ENCODE peak calls at places on chromosomes 3 and 15, in six cellular contexts. U is fibroblast of villous mesenchyme, R is GM06990, X is AG04449, D is cardiac fibroblast, O is coronary artery. Y is an unnamed sample.

GRCh38 chr3:197393711-197394110 is 95.3 kb upstream of the DLG1 start:
- DNase-seq in U (no peak), R (peak; percentile 47), X (no peak), D (no peak), O (no peak), Y (no peak)

GRCh38 chr3:14921034-14921616 is 26.3 kb upstream of the NR2C2 start:
- DNase-seq in U (peak; percentile 85), R (peak; percentile 67), X (peak; percentile 42), D (peak; percentile 94), O (peak; percentile 92), Y (peak; percentile 91)

GRCh38 chr3:194688207-194688711 is 2.6 kb downstream of the FAM43A start:
- DNase-seq in U (peak; percentile 59), R (no peak), X (no peak), D (peak; percentile 54), O (no peak), Y (no peak)

GRCh38 chr3:187667526-187667925 is 2.7 kb downstream of the SST start:
- DNase-seq in U (no peak), R (no peak), X (no peak), D (no peak), O (no peak), Y (no peak)

GRCh38 chr15:76398702-76399101 is 62.1 kb downstream of the ISL2 start:
- DNase-seq in U (no peak), R (no peak), X (no peak), D (no peak), O (no peak), Y (no peak)

GRCh38 chr3:171159024-171159821 is 132.7 kb upstream of the SLC2A2 start:
- DNase-seq in U (no peak), R (no peak), X (no peak), D (no peak), O (no peak), Y (no peak)

GRCh38 chr3:169362261-169362660 is 301.3 kb downstream of the MECOM start:
- DNase-seq in U (peak; percentile 5), R (no peak), X (no peak), D (peak; percentile 46), O (no peak), Y (peak; percentile 33)

GRCh38 chr3:48187579-48188265 is 495 bp downstream of the CDC25A start:
- DNase-seq in U (peak; percentile 5), R (no peak), X (no peak), D (peak; percentile 4), O (no peak), Y (no peak)

GRCh38 chr3:173096994-173097785 is 43.8 kb downstream of the SPATA16 start:
- DNase-seq in U (no peak), R (no peak), X (no peak), D (peak; percentile 3), O (no peak), Y (no peak)

GRCh38 chr15:66701422-66702034 is 508 bp upstream of the SMAD6 start:
- DNase-seq in U (no peak), R (peak; percentile 66), X (no peak), D (no peak), O (no peak), Y (no peak)

GRCh38 chr3:67653425-67654098 is 850 bp downstream of the SUCLG2 start:
- DNase-seq in U (peak; percentile 44), R (peak; percentile 37), X (no peak), D (no peak), O (no peak), Y (no peak)

GRCh38 chr15:22895465-22896190 is 57.2 kb downstream of the NIPA2 start:
- DNase-seq in U (peak; percentile 54), R (no peak), X (no peak), D (no peak), O (no peak), Y (no peak)

GRCh38 chr3:14885307-14885706 is 62.1 kb upstream of the NR2C2 start:
- DNase-seq in U (no peak), R (no peak), X (no peak), D (no peak), O (no peak), Y (no peak)

GRCh38 chr3:29170894-29171582 is 109.8 kb upstream of the RBMS3 start:
- DNase-seq in U (peak; percentile 66), R (no peak), X (no peak), D (peak; percentile 56), O (no peak), Y (no peak)

GRCh38 chr15:72110355-72110754 is 7.6 kb downstream of the MYO9A start:
- DNase-seq in U (no peak), R (no peak), X (no peak), D (no peak), O (no peak), Y (no peak)

GRCh38 chr3:50323092-50323600 is 601 bp upstream of the HYAL2 start:
- DNase-seq in U (no peak), R (no peak), X (no peak), D (peak; percentile 45), O (no peak), Y (no peak)

GRCh38 chr15:56608140-56608778 is 125.0 kb downstream of the ZNF280D start:
- DNase-seq in U (peak; percentile 21), R (peak; percentile 44), X (no peak), D (no peak), O (no peak), Y (no peak)

GRCh38 chr3:44045476-44046275 is 196.0 kb upstream of the TOPAZ1 start:
- DNase-seq in U (no peak), R (peak; percentile 78), X (no peak), D (no peak), O (no peak), Y (peak; percentile 45)

GRCh38 chr15:77282333-77282732 is 137.6 kb downstream of the PEAK1 start:
- DNase-seq in U (peak; percentile 89), R (no peak), X (peak; percentile 73), D (peak; percentile 71), O (no peak), Y (no peak)

GRCh38 chr3:180870008-180870733 is 42.3 kb upstream of the FXR1 start:
- DNase-seq in U (peak; percentile 38), R (no peak), X (no peak), D (peak; percentile 76), O (no peak), Y (no peak)

GRCh38 chr15:86231864-86232801 is 152.5 kb downstream of the AGBL1 start:
- DNase-seq in U (peak; percentile 9), R (no peak), X (no peak), D (peak; percentile 24), O (no peak), Y (no peak)

GRCh38 chr15:66389859-66390382 is 3.2 kb downstream of the MAP2K1 start:
- DNase-seq in U (no peak), R (peak; percentile 65), X (no peak), D (no peak), O (no peak), Y (no peak)

GRCh38 chr3:139893963-139894637 is 40.9 kb upstream of the CLSTN2 start:
- DNase-seq in U (no peak), R (no peak), X (no peak), D (no peak), O (no peak), Y (no peak)

GRCh38 chr15:44792715-44793114 is 56.4 kb downstream of the TRIM69 start:
- DNase-seq in U (no peak), R (no peak), X (no peak), D (no peak), O (no peak), Y (no peak)
- H3K4me3 ChIP-seq in U (no peak overlapping the region), R (no peak overlapping the region), X (no peak overlapping the region), D (no peak overlapping the region), O (no peak overlapping the region), Y (no peak overlapping the region)

DNA sequence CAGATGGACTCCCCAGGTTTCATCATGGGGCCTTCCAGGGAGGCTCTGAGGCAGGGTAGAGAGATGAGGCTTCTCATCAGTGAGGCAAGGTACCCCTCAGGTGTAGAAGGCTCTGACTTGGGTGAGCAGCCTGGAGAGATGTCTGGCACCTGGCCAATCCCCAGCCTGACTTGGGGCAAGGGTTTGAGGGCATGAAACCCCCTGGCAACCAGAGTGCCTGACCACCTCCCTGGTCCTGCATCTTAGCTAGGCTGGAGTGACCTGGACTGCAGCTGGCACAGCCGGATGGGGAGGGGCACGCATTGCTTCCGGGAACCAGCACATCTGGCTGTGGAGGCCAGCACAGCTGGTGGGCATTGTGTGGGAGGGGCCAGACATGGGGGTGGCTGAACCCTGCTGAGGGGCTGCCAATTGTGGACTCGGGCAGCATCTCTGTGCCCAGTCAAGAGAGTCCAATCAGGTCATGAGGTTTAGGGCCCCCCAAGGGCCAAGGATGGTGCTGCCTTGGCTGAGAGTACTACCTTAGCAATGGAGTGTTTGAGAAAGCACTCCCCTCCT is 1.9 kb downstream of the ZBTB47 start:
- DNase-seq in U (no peak), R (no peak), X (no peak), D (no peak), O (peak; percentile 74), Y (no peak)
- H3K4me3 ChIP-seq in U (peak overlapping the region; percentile 91), R (peak overlapping the region; percentile 58), X (peak overlapping the region; percentile 78), D (peak overlapping the region; percentile 84), O (peak overlapping the region; percentile 98), Y (no peak overlapping the region)

DNA sequence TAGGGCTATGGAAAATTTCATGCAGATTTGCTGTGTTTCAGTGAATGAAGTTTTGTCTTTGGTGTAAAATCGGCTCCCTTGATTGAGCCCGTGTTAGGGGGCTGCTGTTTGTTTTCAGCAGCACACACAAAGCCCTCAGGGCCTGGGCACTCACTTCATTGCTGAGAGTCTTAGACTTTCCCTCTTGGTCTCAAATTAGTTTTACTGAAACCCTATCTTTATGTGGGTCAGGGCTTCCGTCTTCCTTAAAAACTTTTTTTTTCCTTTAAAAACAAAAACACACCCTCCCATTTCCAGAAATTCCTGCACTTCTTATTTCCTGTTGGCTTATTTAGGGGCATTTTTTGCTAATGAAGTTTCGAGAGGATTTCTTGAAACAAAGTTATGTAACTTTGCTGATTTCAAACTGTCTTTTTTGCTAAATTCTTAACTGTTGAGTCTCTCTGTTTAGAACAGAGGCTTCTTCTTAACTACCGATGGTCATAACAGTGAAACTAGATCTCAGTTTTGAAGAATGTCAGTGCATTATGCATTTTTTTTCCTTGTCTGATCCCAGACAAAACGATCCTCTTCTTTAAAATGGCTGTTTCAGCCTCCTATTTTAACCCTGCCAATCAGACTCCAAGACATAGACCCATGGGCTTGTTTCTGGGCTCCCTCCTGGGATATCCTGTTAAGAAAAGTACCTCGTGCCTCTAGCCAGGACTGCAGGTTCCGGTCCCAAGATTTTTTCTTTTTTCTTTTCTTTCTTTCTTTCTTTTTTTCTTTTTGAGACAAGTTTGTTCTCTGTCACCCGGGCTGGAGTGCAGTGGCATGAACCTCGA is 23.3 kb downstream of the ANAPC13 start:
- DNase-seq in U (peak; percentile 82), R (no peak), X (peak; percentile 79), D (peak; percentile 79), O (no peak), Y (no peak)
- H3K4me3 ChIP-seq in U (no peak overlapping the region), R (no peak overlapping the region), X (no peak overlapping the region), D (no peak overlapping the region), O (no peak overlapping the region), Y (no peak overlapping the region)

DNA sequence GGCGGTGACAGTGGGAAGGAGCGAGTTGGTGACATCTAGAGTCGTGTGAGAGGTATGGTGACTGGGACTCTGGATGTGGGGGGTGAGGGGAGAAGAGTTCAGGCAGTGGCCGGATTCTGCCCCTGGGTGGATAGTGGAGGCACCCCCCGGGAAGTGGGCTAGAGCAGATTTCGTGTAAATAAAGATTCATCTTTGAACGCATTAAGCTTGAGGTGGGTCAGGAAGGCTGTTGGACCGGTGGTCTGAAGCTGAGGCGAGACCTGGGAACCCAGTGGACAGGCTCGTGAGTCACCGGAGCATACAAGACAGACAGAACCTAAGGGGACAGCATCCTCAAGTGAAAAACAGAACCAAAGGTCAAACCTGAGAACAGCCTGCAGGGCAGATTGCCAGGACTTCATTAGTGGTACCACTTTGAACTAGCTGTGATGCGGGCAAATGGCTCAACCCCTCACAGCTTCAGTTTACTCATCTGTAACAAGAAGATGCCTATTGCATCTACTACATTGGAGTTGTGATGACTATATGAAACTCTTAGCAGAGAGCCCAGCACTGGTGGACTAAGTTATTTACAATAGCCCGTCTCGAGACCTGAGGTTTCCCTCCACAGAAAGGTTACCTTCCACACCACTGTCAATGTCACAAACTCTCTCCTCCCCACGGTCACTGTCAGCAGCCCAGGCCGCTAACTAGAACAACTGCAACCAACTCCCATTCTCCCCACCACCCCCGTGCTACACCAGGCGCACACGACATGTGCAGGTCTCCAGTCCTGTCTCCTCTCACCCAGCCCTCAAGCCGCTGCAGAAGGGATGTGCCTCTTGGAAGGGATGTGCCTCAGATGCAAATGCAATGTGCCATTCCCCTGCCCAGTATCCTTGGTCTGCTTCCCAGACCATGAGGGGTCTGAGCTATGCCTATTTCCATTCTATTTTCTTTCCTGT is 901 bp upstream of the CLN6 start:
- DNase-seq in U (no peak), R (peak; percentile 42), X (no peak), D (peak; percentile 16), O (no peak), Y (no peak)
- H3K4me3 ChIP-seq in U (peak overlapping the region; percentile 81), R (peak overlapping the region; percentile 88), X (peak overlapping the region; percentile 75), D (peak overlapping the region; percentile 68), O (peak overlapping the region; percentile 90), Y (peak overlapping the region; percentile 84)